ENCODE peak calls at places on chromosomes 3 and 15, in four cellular contexts. A is effector memory CD4-positive, alpha-beta T cell; M is heart right ventricle; S is ovary. B is an unnamed sample.

GRCh38 chr15:38202356-38202755 is 50.3 kb upstream of the SPRED1 start:
- DNase-seq in A (no peak), S (no peak), M (no peak), B (no peak)

GRCh38 chr3:13009132-13009945 is 63.9 kb downstream of the IQSEC1 start:
- DNase-seq in A (peak; percentile 52), S (peak; percentile 54), M (peak; percentile 71), B (peak; percentile 87)

GRCh38 chr3:159174715-159175390 is 373.0 kb downstream of the MFSD1 start:
- DNase-seq in M (no peak), A (no peak), S (no peak), B (no peak)

GRCh38 chr15:24848050-24848449 is 106.7 kb upstream of the SNRPN start:
- DNase-seq in M (peak; percentile 47), A (no peak), S (peak; percentile 56), B (peak; percentile 71)

GRCh38 chr15:68614621-68615035 is 35.8 kb downstream of the CORO2B start:
- DNase-seq in S (peak; percentile 70), A (no peak), M (peak; percentile 66), B (peak; percentile 58)

GRCh38 chr3:133408366-133408765 is 8.5 kb downstream of the BFSP2 start:
- DNase-seq in M (no peak), A (no peak), S (no peak), B (no peak)

GRCh38 chr15:41659190-41659589 is 1.0 kb upstream of the MGA start:
- DNase-seq in S (no peak), A (no peak), M (no peak), B (no peak)

GRCh38 chr3:140206196-140207040 is 271.4 kb downstream of the CLSTN2 start:
- DNase-seq in A (no peak), M (no peak), S (no peak), B (peak; percentile 40)

GRCh38 chr3:126887686-126888085 is 95.2 kb upstream of the PLXNA1 start:
- DNase-seq in M (no peak), S (no peak), A (no peak), B (no peak)

GRCh38 chr3:157441102-157441622 is 4.5 kb downstream of the PTX3 start:
- DNase-seq in M (no peak), S (no peak), A (no peak), B (no peak)

GRCh38 chr3:66554178-66554577 is 53.4 kb upstream of the LRIG1 start:
- DNase-seq in M (no peak), A (no peak), S (no peak), B (no peak)

GRCh38 chr15:25327671-25328070 is 111.2 kb downstream of the UBE3A start:
- DNase-seq in A (no peak), S (no peak), M (no peak), B (no peak)

GRCh38 chr3:152486364-152486763 is 217.6 kb downstream of the MBNL1 start:
- DNase-seq in M (no peak), A (no peak), S (no peak), B (no peak)

GRCh38 chr3:30686176-30686575 is 79.8 kb downstream of the TGFBR2 start:
- DNase-seq in S (no peak), A (no peak), M (no peak), B (no peak)

GRCh38 chr3:47423548-47424145 is 42.8 kb downstream of the PTPN23 start:
- DNase-seq in A (no peak), S (no peak), M (no peak), B (no peak)

GRCh38 chr3:151404316-151404715 is 19.8 kb upstream of the P2RY12 start:
- DNase-seq in M (no peak), S (no peak), A (no peak), B (no peak)

GRCh38 chr3:10471337-10471721 is 34.1 kb downstream of the ATP2B2 start:
- DNase-seq in A (no peak), S (no peak), M (no peak), B (no peak)

GRCh38 chr3:116337229-116337628 is 108.1 kb downstream of the LSAMP start:
- DNase-seq in S (no peak), M (no peak), A (no peak), B (no peak)

GRCh38 chr3:129485681-129486056 is 42.8 kb upstream of the RHO start:
- DNase-seq in S (peak; percentile 79), M (peak; percentile 73), A (no peak), B (peak; percentile 92)

GRCh38 chr3:171871392-171872274 is 28.5 kb downstream of the TMEM212 start:
- DNase-seq in S (no peak), M (no peak), A (no peak), B (no peak)

GRCh38 chr3:175818811-175819464 is 959.8 kb downstream of the NAALADL2 start:
- DNase-seq in A (no peak), S (no peak), M (no peak), B (no peak)

GRCh38 chr3:190865828-190866227 is 3.3 kb upstream of the GMNC start:
- DNase-seq in S (no peak), M (no peak), A (no peak), B (no peak)

GRCh38 chr3:41853495-41853894 is 108.4 kb downstream of the ULK4 start:
- DNase-seq in S (no peak), A (no peak), M (no peak), B (no peak)

GRCh38 chr3:44509985-44510360 is 32.5 kb upstream of the ZNF445 start:
- DNase-seq in S (no peak), M (no peak), A (no peak), B (no peak)

GRCh38 chr15:82647045-82647834 is at the start of gene CPEB1:
- DNase-seq in S (peak; percentile 86), A (no peak), M (peak; percentile 50), B (peak; percentile 86)

GRCh38 chr15:82647835-82648256 is 683 bp upstream of the CPEB1 start:
- DNase-seq in S (no peak), A (no peak), M (peak; percentile 22), B (peak; percentile 66)

GRCh38 chr15:82648257-82649103 is 1.3 kb upstream of the CPEB1 start:
- DNase-seq in A (no peak), M (no peak), S (peak; percentile 45), B (peak; percentile 57)

GRCh38 chr15:82650046-82650670 is 3.0 kb upstream of the CPEB1 start:
- DNase-seq in A (no peak), S (no peak), M (no peak), B (no peak)

DNA sequence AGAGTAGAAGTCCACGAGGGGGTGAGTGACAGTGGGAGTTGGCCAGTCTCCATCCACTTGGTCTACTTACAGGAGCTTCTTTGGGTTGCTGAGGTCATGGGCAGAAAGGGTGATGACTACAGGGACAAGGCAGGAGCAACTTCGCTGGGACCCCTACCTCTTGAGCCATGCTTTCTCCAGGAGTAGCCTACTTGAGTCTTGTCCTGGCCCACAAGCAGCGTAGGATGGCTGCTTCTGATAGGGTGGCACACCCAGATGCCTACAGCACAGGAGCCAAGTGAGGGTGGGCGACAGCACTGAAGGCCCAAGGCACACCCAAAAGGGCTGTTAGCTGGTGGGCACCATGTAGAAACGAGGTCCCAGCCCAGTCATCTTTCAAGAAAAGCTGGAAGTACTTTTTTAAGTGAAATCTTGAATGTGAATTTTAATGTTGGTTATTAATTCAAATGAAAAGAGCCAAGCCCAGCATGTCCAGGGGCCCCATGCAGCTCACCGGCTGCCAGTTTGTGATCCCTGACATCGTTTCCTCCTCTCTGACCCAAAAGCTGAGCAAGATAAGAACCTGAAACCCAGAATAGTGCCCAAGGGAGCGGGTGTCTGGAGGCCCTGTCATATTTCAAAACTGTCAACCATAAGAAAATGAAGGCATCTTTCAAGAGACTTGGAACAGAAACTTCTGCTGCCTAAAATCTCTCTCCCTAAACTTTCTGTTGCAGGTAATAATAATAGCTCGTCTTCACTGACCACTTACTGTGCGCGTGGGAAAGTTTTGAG is 2.2 kb upstream of the CPEB1 start:
- DNase-seq in M (no peak), A (no peak), S (no peak), B (no peak)
- H3K27me3 ChIP-seq in M (peaks cover 42% of the 10 kb centered on the region), A (peaks cover 13% of the 10 kb centered on the region), S (no peaks in the 10 kb centered on the region), B (no peaks in the 10 kb centered on the region)

DNA sequence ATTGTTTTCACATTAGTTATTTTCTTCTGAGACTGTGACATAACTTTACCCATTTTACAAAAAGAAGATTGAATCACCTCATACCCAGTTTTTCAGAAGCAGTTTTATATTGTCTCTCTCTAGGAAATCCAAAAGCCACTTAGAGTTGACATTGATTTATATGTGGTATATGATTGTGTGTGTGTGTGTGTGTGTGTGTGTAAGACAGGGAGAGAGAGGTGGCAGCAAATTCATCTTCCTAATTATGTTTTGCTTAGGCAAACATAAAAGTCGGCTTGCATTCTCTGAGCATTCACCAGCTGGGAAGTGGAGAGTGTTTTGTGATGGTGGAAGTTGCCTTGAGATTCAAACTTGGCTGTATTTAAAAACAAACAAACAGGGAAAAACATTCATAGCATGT is 64.6 kb upstream of the IGF1R start:
- DNase-seq in M (no peak), S (no peak), A (no peak), B (no peak)
- H3K27me3 ChIP-seq in M (peaks cover 55% of the 10 kb centered on the region), S (no peaks in the 10 kb centered on the region), A (no peaks in the 10 kb centered on the region), B (no peaks in the 10 kb centered on the region)

DNA sequence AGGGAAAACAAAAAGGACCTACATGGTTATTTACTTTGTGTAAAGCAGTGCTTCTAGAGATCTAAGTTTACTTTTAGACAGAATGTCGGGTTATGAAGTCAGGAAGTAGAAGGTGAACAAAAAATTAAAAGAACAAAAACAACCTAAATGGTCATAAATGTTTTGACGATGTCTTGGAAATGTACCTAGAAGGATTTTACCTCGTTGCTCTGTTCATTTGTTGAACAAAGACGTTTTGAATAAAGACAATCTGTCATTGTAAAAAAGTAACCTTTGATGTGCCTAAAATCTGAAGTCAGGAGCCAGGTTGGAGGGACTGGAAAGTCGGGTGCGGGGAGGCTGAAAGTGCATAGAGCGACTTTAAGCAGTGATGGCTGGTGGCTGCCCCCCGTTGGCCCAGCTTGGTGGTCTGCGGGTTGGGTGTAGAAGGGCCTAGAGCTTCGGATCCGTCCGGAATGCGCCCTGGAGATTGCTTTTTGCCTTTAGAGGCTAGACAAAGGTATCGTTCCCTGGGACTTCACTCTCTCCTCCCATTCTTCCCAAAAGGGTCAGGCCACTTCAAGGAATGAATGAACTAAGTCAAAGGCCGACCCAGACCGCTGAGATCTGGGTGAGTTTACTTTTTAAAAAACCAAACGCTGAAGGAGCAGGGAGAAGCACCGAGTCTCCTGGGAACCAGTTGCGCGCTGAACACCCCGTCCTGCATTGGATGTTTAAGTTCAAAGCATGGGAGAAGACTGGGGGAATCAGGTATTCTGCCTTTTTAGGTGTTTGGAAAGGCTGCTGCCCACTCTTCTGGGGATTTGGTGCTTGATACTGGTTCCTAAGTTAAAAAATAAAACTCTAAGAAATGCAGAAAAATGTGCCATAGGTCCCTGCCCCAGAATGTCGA is 2.2 kb downstream of the SOX14 start:
- DNase-seq in A (no peak), S (no peak), M (no peak), B (no peak)
- H3K27me3 ChIP-seq in A (peaks cover 29% of the 10 kb centered on the region), S (no peaks in the 10 kb centered on the region), M (peaks cover 100% of the 10 kb centered on the region), B (peaks cover 5% of the 10 kb centered on the region)

GRCh38 chr3:155743616-155744015 is 1.3 kb downstream of the PLCH1 start:
- DNase-seq in A (no peak), S (no peak), M (no peak), B (no peak)

GRCh38 chr3:155744626-155745324 is at the start of gene PLCH1:
- DNase-seq in A (no peak), S (peak; percentile 63), M (peak; percentile 50), B (peak; percentile 83)

GRCh38 chr3:155745795-155746550 is 1.1 kb upstream of the PLCH1 start:
- DNase-seq in M (no peak), A (no peak), S (no peak), B (peak; percentile 53)

GRCh38 chr3:155742339-155742980 is 2.4 kb downstream of the PLCH1 start:
- DNase-seq in A (no peak), S (no peak), M (no peak), B (no peak)

DNA sequence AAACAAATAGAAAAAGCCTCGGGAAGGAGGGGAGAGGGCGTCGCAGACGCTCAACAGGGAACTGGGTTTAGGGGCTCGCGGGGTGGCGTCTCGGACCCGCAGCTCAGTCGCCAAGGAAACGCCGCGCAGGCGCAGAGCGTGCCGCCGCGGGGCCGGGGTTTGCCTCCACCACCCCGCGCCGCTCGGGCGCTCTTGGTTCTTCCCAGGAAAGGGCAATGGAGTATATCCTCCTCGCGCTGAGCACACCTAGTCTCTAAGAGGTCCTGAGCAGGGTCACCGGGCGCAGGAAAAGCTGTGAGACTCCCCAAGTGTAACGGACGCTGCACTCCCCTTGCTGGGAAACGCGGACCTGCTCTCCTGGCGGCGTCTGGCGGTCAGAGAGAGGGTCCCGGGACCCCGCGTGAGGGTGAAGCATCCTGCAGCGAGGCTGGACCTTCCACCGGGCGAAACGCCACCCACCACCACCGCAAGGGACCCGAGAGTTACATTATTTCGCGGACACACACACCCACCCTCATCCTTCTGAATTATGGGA is 713 bp downstream of the PLCH1 start:
- DNase-seq in A (no peak), M (peak; percentile 57), S (peak; percentile 69), B (peak; percentile 58)
- H3K27me3 ChIP-seq in A (no peaks in the 10 kb centered on the region), M (no peaks in the 10 kb centered on the region), S (no peaks in the 10 kb centered on the region), B (no peaks in the 10 kb centered on the region)

B was measured in right cardiac atrium.